ENCODE peak calls at places on chromosomes 3 and 15, in seven cellular contexts. One of them, this sample, is unnamed.

GRCh38 chr3:125141596-125142417 is 70.7 kb downstream of the SLC12A8 start:
- DNase-seq in left ventricle myocardium inferior: peak; percentile 83
- DNase-seq in A549: no peak
- DNase-seq in left lung: peak; percentile 82
- DNase-seq in dorsolateral prefrontal cortex: peak; percentile 62
- DNase-seq in mammary epithelial cell: no peak
- DNase-seq in cardiac muscle cell: peak; percentile 64
- DNase-seq in this sample: peak; percentile 41

GRCh38 chr3:158522737-158523136 is 48.3 kb upstream of the MLF1 start:
- DNase-seq in A549: no peak
- DNase-seq in dorsolateral prefrontal cortex: no peak
- DNase-seq in cardiac muscle cell: peak; percentile 56
- DNase-seq in left ventricle myocardium inferior: no peak
- DNase-seq in left lung: no peak
- DNase-seq in mammary epithelial cell: peak; percentile 51
- DNase-seq in this sample: no peak

GRCh38 chr3:10423171-10423882 is 82.1 kb downstream of the ATP2B2 start:
- DNase-seq in left lung: no peak
- DNase-seq in mammary epithelial cell: no peak
- DNase-seq in left ventricle myocardium inferior: no peak
- DNase-seq in A549: no peak
- DNase-seq in dorsolateral prefrontal cortex: no peak
- DNase-seq in cardiac muscle cell: no peak
- DNase-seq in this sample: no peak

GRCh38 chr3:12532182-12532581 is 13.1 kb downstream of the MKRN2OS start:
- DNase-seq in mammary epithelial cell: no peak
- DNase-seq in dorsolateral prefrontal cortex: no peak
- DNase-seq in left lung: no peak
- DNase-seq in A549: no peak
- DNase-seq in cardiac muscle cell: no peak
- DNase-seq in left ventricle myocardium inferior: no peak
- DNase-seq in this sample: no peak

GRCh38 chr15:34914316-34914715 is 55.2 kb downstream of the AQR start:
- DNase-seq in left lung: no peak
- DNase-seq in left ventricle myocardium inferior: no peak
- DNase-seq in mammary epithelial cell: no peak
- DNase-seq in cardiac muscle cell: no peak
- DNase-seq in A549: no peak
- DNase-seq in dorsolateral prefrontal cortex: no peak
- DNase-seq in this sample: no peak

GRCh38 chr3:123679712-123680386 is 95.0 kb upstream of the HACD2 start:
- DNase-seq in left ventricle myocardium inferior: no peak
- DNase-seq in cardiac muscle cell: peak; percentile 15
- DNase-seq in A549: no peak
- DNase-seq in mammary epithelial cell: no peak
- DNase-seq in dorsolateral prefrontal cortex: no peak
- DNase-seq in left lung: no peak
- DNase-seq in this sample: no peak

GRCh38 chr15:60471314-60471713 is 7.6 kb downstream of the ICE2 start:
- DNase-seq in dorsolateral prefrontal cortex: no peak
- DNase-seq in left lung: no peak
- DNase-seq in left ventricle myocardium inferior: no peak
- DNase-seq in mammary epithelial cell: peak; percentile 8
- DNase-seq in A549: peak; percentile 17
- DNase-seq in cardiac muscle cell: no peak
- DNase-seq in this sample: no peak

GRCh38 chr15:88215249-88215648 is 41.3 kb downstream of the NTRK3 start:
- DNase-seq in A549: no peak
- DNase-seq in mammary epithelial cell: no peak
- DNase-seq in cardiac muscle cell: peak; percentile 5
- DNase-seq in left ventricle myocardium inferior: no peak
- DNase-seq in left lung: no peak
- DNase-seq in dorsolateral prefrontal cortex: no peak
- DNase-seq in this sample: no peak

GRCh38 chr15:101534376-101534970 is 45.0 kb upstream of the PCSK6 start:
- DNase-seq in mammary epithelial cell: no peak
- DNase-seq in dorsolateral prefrontal cortex: no peak
- DNase-seq in left ventricle myocardium inferior: no peak
- DNase-seq in cardiac muscle cell: no peak
- DNase-seq in left lung: no peak
- DNase-seq in A549: no peak
- DNase-seq in this sample: no peak

GRCh38 chr3:127987309-127987995 is 64.8 kb upstream of the SEC61A1 start:
- DNase-seq in left ventricle myocardium inferior: no peak
- DNase-seq in mammary epithelial cell: no peak
- DNase-seq in dorsolateral prefrontal cortex: no peak
- DNase-seq in left lung: no peak
- DNase-seq in cardiac muscle cell: no peak
- DNase-seq in A549: no peak
- DNase-seq in this sample: no peak

GRCh38 chr3:17292556-17292955 is 407.8 kb downstream of the PLCL2 start:
- DNase-seq in cardiac muscle cell: peak; percentile 19
- DNase-seq in dorsolateral prefrontal cortex: no peak
- DNase-seq in A549: no peak
- DNase-seq in left ventricle myocardium inferior: no peak
- DNase-seq in mammary epithelial cell: no peak
- DNase-seq in left lung: no peak
- DNase-seq in this sample: no peak

GRCh38 chr3:164640586-164640985 is 437.7 kb downstream of the SI start:
- DNase-seq in left ventricle myocardium inferior: no peak
- DNase-seq in dorsolateral prefrontal cortex: no peak
- DNase-seq in A549: no peak
- DNase-seq in left lung: no peak
- DNase-seq in cardiac muscle cell: no peak
- DNase-seq in mammary epithelial cell: no peak
- DNase-seq in this sample: no peak

GRCh38 chr3:177589921-177590336 is 392.6 kb upstream of the TBL1XR1 start:
- DNase-seq in cardiac muscle cell: peak; percentile 95
- DNase-seq in dorsolateral prefrontal cortex: no peak
- DNase-seq in mammary epithelial cell: peak; percentile 99
- DNase-seq in A549: peak; percentile 88
- DNase-seq in left lung: no peak
- DNase-seq in left ventricle myocardium inferior: no peak
- DNase-seq in this sample: no peak

GRCh38 chr3:4746241-4746958 is 232.8 kb upstream of the BHLHE40 start:
- DNase-seq in A549: peak; percentile 70
- DNase-seq in mammary epithelial cell: no peak
- DNase-seq in left lung: no peak
- DNase-seq in cardiac muscle cell: peak; percentile 89
- DNase-seq in dorsolateral prefrontal cortex: no peak
- DNase-seq in left ventricle myocardium inferior: no peak
- DNase-seq in this sample: no peak

GRCh38 chr3:17431004-17431403 is 311.4 kb downstream of the TBC1D5 start:
- DNase-seq in left ventricle myocardium inferior: no peak
- DNase-seq in A549: peak; percentile 60
- DNase-seq in left lung: no peak
- DNase-seq in cardiac muscle cell: peak; percentile 61
- DNase-seq in dorsolateral prefrontal cortex: no peak
- DNase-seq in mammary epithelial cell: peak; percentile 23
- DNase-seq in this sample: no peak

GRCh38 chr15:40603935-40604334 is 9.9 kb downstream of the KNL1 start:
- DNase-seq in A549: no peak
- DNase-seq in left ventricle myocardium inferior: no peak
- DNase-seq in cardiac muscle cell: no peak
- DNase-seq in mammary epithelial cell: no peak
- DNase-seq in dorsolateral prefrontal cortex: no peak
- DNase-seq in left lung: no peak
- DNase-seq in this sample: no peak

GRCh38 chr15:31265871-31266711 is 60.5 kb upstream of the KLF13 start:
- DNase-seq in left ventricle myocardium inferior: peak; percentile 43
- DNase-seq in cardiac muscle cell: peak; percentile 62
- DNase-seq in mammary epithelial cell: no peak
- DNase-seq in left lung: peak; percentile 55
- DNase-seq in dorsolateral prefrontal cortex: no peak
- DNase-seq in A549: no peak
- DNase-seq in this sample: no peak

GRCh38 chr15:91853968-91854943 is 748 bp downstream of the SLCO3A1 start:
- DNase-seq in mammary epithelial cell: peak; percentile 47
- DNase-seq in left ventricle myocardium inferior: peak; percentile 64
- DNase-seq in A549: peak; percentile 48
- DNase-seq in cardiac muscle cell: peak; percentile 39
- DNase-seq in left lung: peak; percentile 57
- DNase-seq in dorsolateral prefrontal cortex: peak; percentile 72
- DNase-seq in this sample: peak; percentile 43

GRCh38 chr15:96894669-96895068 is 564.2 kb downstream of the NR2F2 start:
- DNase-seq in mammary epithelial cell: no peak
- DNase-seq in left ventricle myocardium inferior: no peak
- DNase-seq in cardiac muscle cell: no peak
- DNase-seq in dorsolateral prefrontal cortex: no peak
- DNase-seq in left lung: no peak
- DNase-seq in A549: no peak
- DNase-seq in this sample: no peak

DNA sequence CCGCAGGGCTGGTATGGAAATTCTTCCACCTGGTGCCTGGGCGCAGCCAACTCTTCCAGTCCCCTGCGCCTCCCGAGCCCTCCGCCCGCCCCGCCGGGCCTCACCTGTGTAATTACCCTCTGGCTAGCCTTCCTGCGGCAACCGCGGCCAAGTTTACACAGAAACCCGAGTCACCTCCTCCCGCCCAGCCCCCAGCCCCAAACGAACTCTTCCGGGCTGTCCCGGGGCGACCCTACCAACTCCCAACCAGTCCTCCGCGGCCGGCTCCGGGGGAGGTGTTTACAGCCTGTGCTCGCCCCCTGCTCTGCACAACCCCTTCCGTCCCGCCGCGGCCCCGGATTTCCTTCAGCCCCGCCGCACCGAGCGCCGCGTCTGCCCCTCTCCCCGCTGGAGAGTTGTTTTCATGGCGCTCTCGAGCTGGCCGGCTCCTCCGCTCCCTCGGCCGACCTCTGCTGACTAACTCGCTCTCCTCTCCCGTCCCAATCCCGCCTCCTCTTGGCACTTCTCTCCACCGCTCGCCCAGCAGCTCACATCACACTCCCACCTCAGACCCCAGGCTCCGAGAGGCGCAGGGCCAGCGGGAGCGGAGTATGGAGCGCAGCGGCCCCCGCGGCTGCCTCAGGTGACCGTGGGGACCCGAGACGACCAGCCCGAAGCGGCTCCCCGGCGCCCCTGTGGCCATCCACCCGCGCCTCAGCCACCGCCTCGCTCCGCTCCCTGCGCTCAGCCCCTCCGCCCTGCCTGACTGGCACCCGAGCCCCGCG is 538 bp downstream of the ATOSA start:
- DNase-seq in cardiac muscle cell: peak; percentile 72
- DNase-seq in left lung: peak; percentile 76
- DNase-seq in A549: peak; percentile 64
- DNase-seq in mammary epithelial cell: peak; percentile 68
- DNase-seq in dorsolateral prefrontal cortex: peak; percentile 76
- DNase-seq in left ventricle myocardium inferior: peak; percentile 65
- DNase-seq in this sample: peak; percentile 71
- TF ChIP-seq CTCF in cardiac muscle cell: no peak
- TF ChIP-seq CTCF in left lung: no peak
- TF ChIP-seq CTCF in A549: no peak
- TF ChIP-seq CTCF in mammary epithelial cell: peak; percentile 18
- TF ChIP-seq CTCF in dorsolateral prefrontal cortex: no peak
- TF ChIP-seq CTCF in left ventricle myocardium inferior: peak; percentile 14
- TF ChIP-seq CTCF in this sample: peak; percentile 5

DNA sequence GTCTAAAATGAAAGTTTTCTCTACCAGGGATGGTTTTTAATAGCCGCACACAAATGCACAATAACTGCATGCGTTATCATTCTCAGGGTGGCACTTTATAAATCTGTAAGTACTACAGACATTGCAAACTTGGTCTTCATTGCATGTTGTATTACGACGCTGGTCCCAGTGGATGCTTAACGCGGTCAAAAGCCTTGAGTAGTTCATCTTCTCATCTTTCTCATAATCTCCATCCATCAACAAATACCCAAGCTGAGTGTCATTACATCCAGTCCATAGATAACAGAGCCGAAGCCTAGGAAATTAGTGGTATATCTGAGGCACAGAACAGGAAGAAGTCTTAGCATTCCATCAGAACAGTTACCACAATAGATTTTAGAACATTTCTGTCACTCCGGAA is 72.6 kb downstream of the USF3 start:
- DNase-seq in dorsolateral prefrontal cortex: no peak
- DNase-seq in left lung: no peak
- DNase-seq in cardiac muscle cell: no peak
- DNase-seq in mammary epithelial cell: no peak
- DNase-seq in A549: no peak
- DNase-seq in left ventricle myocardium inferior: no peak
- DNase-seq in this sample: no peak
- TF ChIP-seq CTCF in dorsolateral prefrontal cortex: no peak
- TF ChIP-seq CTCF in left lung: no peak
- TF ChIP-seq CTCF in cardiac muscle cell: no peak
- TF ChIP-seq CTCF in mammary epithelial cell: no peak
- TF ChIP-seq CTCF in A549: no peak
- TF ChIP-seq CTCF in left ventricle myocardium inferior: no peak
- TF ChIP-seq CTCF in this sample: no peak

GRCh38 chr3:194672876-194673275 is 885 bp upstream of the LSG1 start:
- DNase-seq in cardiac muscle cell: no peak
- DNase-seq in dorsolateral prefrontal cortex: no peak
- DNase-seq in mammary epithelial cell: no peak
- DNase-seq in left ventricle myocardium inferior: no peak
- DNase-seq in A549: no peak
- DNase-seq in left lung: no peak
- DNase-seq in this sample: no peak

GRCh38 chr3:194675081-194675640 is 3.2 kb upstream of the LSG1 start:
- DNase-seq in left ventricle myocardium inferior: no peak
- DNase-seq in left lung: no peak
- DNase-seq in dorsolateral prefrontal cortex: peak; percentile 55
- DNase-seq in A549: no peak
- DNase-seq in cardiac muscle cell: no peak
- DNase-seq in mammary epithelial cell: peak; percentile 56
- DNase-seq in this sample: no peak

GRCh38 chr3:194673761-194674160 is 1.8 kb upstream of the LSG1 start:
- DNase-seq in A549: no peak
- DNase-seq in cardiac muscle cell: no peak
- DNase-seq in left lung: no peak
- DNase-seq in dorsolateral prefrontal cortex: peak; percentile 49
- DNase-seq in mammary epithelial cell: no peak
- DNase-seq in left ventricle myocardium inferior: no peak
- DNase-seq in this sample: no peak

GRCh38 chr3:194671900-194672808 is at the start of gene LSG1:
- DNase-seq in A549: peak; percentile 94
- DNase-seq in left lung: peak; percentile 93
- DNase-seq in dorsolateral prefrontal cortex: peak; percentile 91
- DNase-seq in left ventricle myocardium inferior: peak; percentile 93
- DNase-seq in cardiac muscle cell: peak; percentile 98
- DNase-seq in mammary epithelial cell: peak; percentile 90
- DNase-seq in this sample: peak; percentile 78

DNA sequence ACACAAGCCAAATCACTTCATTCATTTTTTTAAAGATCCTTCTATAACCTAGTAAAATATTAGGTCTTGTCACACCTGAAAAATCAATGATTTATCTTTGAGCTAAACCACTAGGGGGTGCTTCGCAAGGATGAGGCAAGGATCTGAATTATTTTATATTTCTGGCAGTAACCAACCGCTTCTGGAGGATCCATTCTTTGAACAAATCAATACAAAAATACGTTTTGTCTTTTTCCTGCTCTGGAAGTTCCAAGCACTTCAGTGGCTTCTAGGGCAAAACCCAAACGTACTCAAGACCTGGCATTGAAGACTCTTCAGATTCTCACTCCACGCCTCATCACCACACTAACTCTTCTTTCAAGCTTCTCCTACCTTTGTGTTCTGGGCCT is 486 bp downstream of the LSG1 start:
- DNase-seq in dorsolateral prefrontal cortex: no peak
- DNase-seq in cardiac muscle cell: peak; percentile 42
- DNase-seq in A549: peak; percentile 42
- DNase-seq in left ventricle myocardium inferior: no peak
- DNase-seq in left lung: no peak
- DNase-seq in mammary epithelial cell: peak; percentile 27
- DNase-seq in this sample: no peak
- TF ChIP-seq CTCF in dorsolateral prefrontal cortex: peak; percentile 35
- TF ChIP-seq CTCF in cardiac muscle cell: peak; percentile 61
- TF ChIP-seq CTCF in A549: peak; percentile 72
- TF ChIP-seq CTCF in left ventricle myocardium inferior: peak; percentile 51
- TF ChIP-seq CTCF in left lung: peak; percentile 36
- TF ChIP-seq CTCF in mammary epithelial cell: peak; percentile 61
- TF ChIP-seq CTCF in this sample: peak; percentile 73

GRCh38 chr15:79450648-79451047 is 18.5 kb downstream of the MINAR1 start:
- DNase-seq in left ventricle myocardium inferior: no peak
- DNase-seq in left lung: no peak
- DNase-seq in dorsolateral prefrontal cortex: no peak
- DNase-seq in cardiac muscle cell: no peak
- DNase-seq in A549: no peak
- DNase-seq in mammary epithelial cell: no peak
- DNase-seq in this sample: no peak
- TF ChIP-seq CTCF in left ventricle myocardium inferior: no peak
- TF ChIP-seq CTCF in left lung: no peak
- TF ChIP-seq CTCF in dorsolateral prefrontal cortex: no peak
- TF ChIP-seq CTCF in cardiac muscle cell: peak; percentile 25
- TF ChIP-seq CTCF in A549: peak; percentile 45
- TF ChIP-seq CTCF in mammary epithelial cell: peak; percentile 10
- TF ChIP-seq CTCF in this sample: peak; percentile 38